ENCODE peak calls at places on chromosomes 11 and 22, in nine cellular contexts. One of them, this sample, is unnamed.

GRCh38 chr22:42829311-42829710 is 27.8 kb downstream of the ARFGAP3 start:
- DNase-seq in islet precursor cell: no peak
- DNase-seq in SK-N-SH: no peak
- DNase-seq in NCI-H1105 treated with DMSO at 0.1 percent for 48 hours: no peak
- DNase-seq in NCI-H2081: no peak
- DNase-seq in NCI-H1417: no peak
- DNase-seq in stimulated activated CD8-positive, alpha-beta memory T cell treated with anti-CD3 and anti-CD28 coated beads, Interleukin-15, amount 100 ng/mL, for 1 hour: no peak
- DNase-seq in RWPE1: no peak
- DNase-seq in DMS153: no peak
- DNase-seq in this sample: no peak

GRCh38 chr11:76209956-76210885 is 3.9 kb upstream of the WNT11 start:
- DNase-seq in islet precursor cell: peak
- DNase-seq in SK-N-SH: peak
- DNase-seq in NCI-H1105 treated with DMSO at 0.1 percent for 48 hours: peak
- DNase-seq in NCI-H2081: peak
- DNase-seq in NCI-H1417: peak
- DNase-seq in stimulated activated CD8-positive, alpha-beta memory T cell treated with anti-CD3 and anti-CD28 coated beads, Interleukin-15, amount 100 ng/mL, for 1 hour: no peak
- DNase-seq in RWPE1: peak
- DNase-seq in DMS153: peak
- DNase-seq in this sample: no peak

GRCh38 chr11:113378013-113378412 is 9.6 kb upstream of the ANKK1 start:
- DNase-seq in islet precursor cell: no peak
- DNase-seq in SK-N-SH: peak
- DNase-seq in NCI-H1105 treated with DMSO at 0.1 percent for 48 hours: no peak
- DNase-seq in NCI-H2081: peak
- DNase-seq in NCI-H1417: no peak
- DNase-seq in stimulated activated CD8-positive, alpha-beta memory T cell treated with anti-CD3 and anti-CD28 coated beads, Interleukin-15, amount 100 ng/mL, for 1 hour: no peak
- DNase-seq in RWPE1: peak
- DNase-seq in DMS153: no peak
- DNase-seq in this sample: no peak

GRCh38 chr22:47131611-47132427 is 369.4 kb downstream of the TBC1D22A start:
- DNase-seq in islet precursor cell: no peak
- DNase-seq in SK-N-SH: no peak
- DNase-seq in NCI-H1105 treated with DMSO at 0.1 percent for 48 hours: no peak
- DNase-seq in NCI-H2081: no peak
- DNase-seq in NCI-H1417: no peak
- DNase-seq in stimulated activated CD8-positive, alpha-beta memory T cell treated with anti-CD3 and anti-CD28 coated beads, Interleukin-15, amount 100 ng/mL, for 1 hour: no peak
- DNase-seq in RWPE1: no peak
- DNase-seq in DMS153: no peak
- DNase-seq in this sample: no peak

GRCh38 chr11:15216678-15217077 is 102.0 kb downstream of the INSC start:
- DNase-seq in islet precursor cell: no peak
- DNase-seq in SK-N-SH: no peak
- DNase-seq in NCI-H1105 treated with DMSO at 0.1 percent for 48 hours: no peak
- DNase-seq in NCI-H2081: no peak
- DNase-seq in NCI-H1417: no peak
- DNase-seq in stimulated activated CD8-positive, alpha-beta memory T cell treated with anti-CD3 and anti-CD28 coated beads, Interleukin-15, amount 100 ng/mL, for 1 hour: no peak
- DNase-seq in RWPE1: peak
- DNase-seq in DMS153: no peak
- DNase-seq in this sample: peak

GRCh38 chr11:33310720-33311500 is 53.7 kb downstream of the HIPK3 start:
- DNase-seq in islet precursor cell: peak
- DNase-seq in SK-N-SH: no peak
- DNase-seq in NCI-H1105 treated with DMSO at 0.1 percent for 48 hours: no peak
- DNase-seq in NCI-H2081: no peak
- DNase-seq in NCI-H1417: no peak
- DNase-seq in stimulated activated CD8-positive, alpha-beta memory T cell treated with anti-CD3 and anti-CD28 coated beads, Interleukin-15, amount 100 ng/mL, for 1 hour: no peak
- DNase-seq in RWPE1: no peak
- DNase-seq in DMS153: no peak
- DNase-seq in this sample: no peak

GRCh38 chr11:6568191-6568918 is 35.1 kb downstream of the RRP8 start:
- DNase-seq in islet precursor cell: peak
- DNase-seq in SK-N-SH: no peak
- DNase-seq in NCI-H1105 treated with DMSO at 0.1 percent for 48 hours: peak
- DNase-seq in NCI-H2081: peak
- DNase-seq in NCI-H1417: no peak
- DNase-seq in stimulated activated CD8-positive, alpha-beta memory T cell treated with anti-CD3 and anti-CD28 coated beads, Interleukin-15, amount 100 ng/mL, for 1 hour: no peak
- DNase-seq in RWPE1: peak
- DNase-seq in DMS153: no peak
- DNase-seq in this sample: no peak

GRCh38 chr22:20852076-20852475 is 6.5 kb downstream of the PI4KA start:
- DNase-seq in islet precursor cell: no peak
- DNase-seq in SK-N-SH: no peak
- DNase-seq in NCI-H1105 treated with DMSO at 0.1 percent for 48 hours: no peak
- DNase-seq in NCI-H2081: no peak
- DNase-seq in NCI-H1417: no peak
- DNase-seq in stimulated activated CD8-positive, alpha-beta memory T cell treated with anti-CD3 and anti-CD28 coated beads, Interleukin-15, amount 100 ng/mL, for 1 hour: no peak
- DNase-seq in RWPE1: no peak
- DNase-seq in DMS153: no peak
- DNase-seq in this sample: no peak

GRCh38 chr22:45314054-45314721 is 4.5 kb downstream of the FAM118A start:
- DNase-seq in islet precursor cell: no peak
- DNase-seq in SK-N-SH: peak
- DNase-seq in NCI-H1105 treated with DMSO at 0.1 percent for 48 hours: no peak
- DNase-seq in NCI-H2081: no peak
- DNase-seq in NCI-H1417: no peak
- DNase-seq in stimulated activated CD8-positive, alpha-beta memory T cell treated with anti-CD3 and anti-CD28 coated beads, Interleukin-15, amount 100 ng/mL, for 1 hour: no peak
- DNase-seq in RWPE1: no peak
- DNase-seq in DMS153: no peak
- DNase-seq in this sample: no peak

GRCh38 chr22:33101550-33101949 is 43.4 kb upstream of the SYN3 start:
- DNase-seq in islet precursor cell: no peak
- DNase-seq in SK-N-SH: peak
- DNase-seq in NCI-H1105 treated with DMSO at 0.1 percent for 48 hours: no peak
- DNase-seq in NCI-H2081: no peak
- DNase-seq in NCI-H1417: no peak
- DNase-seq in stimulated activated CD8-positive, alpha-beta memory T cell treated with anti-CD3 and anti-CD28 coated beads, Interleukin-15, amount 100 ng/mL, for 1 hour: no peak
- DNase-seq in RWPE1: no peak
- DNase-seq in DMS153: no peak
- DNase-seq in this sample: no peak